ENCODE peak calls at places on chromosomes 2 and 18, in ten cellular contexts. U is lung, C is fibroblast of lung, Z is IMR-90, L is left lung, E is left ventricle myocardium inferior, S is A673, A is thyroid gland, W is heart right ventricle, G is ovary. Q is an unnamed sample.

GRCh38 chr2:63571291-63571690 is 17.0 kb downstream of the WDPCP start:
- DNase-seq in U (no peak), C (no peak), Z (no peak), L (no peak), E (no peak), S (no peak), A (no peak), W (no peak), G (no peak), Q (no peak)

GRCh38 chr2:237552911-237553310 is 13.5 kb upstream of the PRLH start:
- DNase-seq in U (no peak), C (no peak), Z (no peak), L (no peak), E (no peak), S (peak; percentile 17), A (no peak), W (no peak), G (no peak), Q (no peak)

GRCh38 chr18:21315741-21316187 is 73.7 kb downstream of the GREB1L start:
- DNase-seq in U (no peak), C (no peak), Z (no peak), L (no peak), E (no peak), S (no peak), A (no peak), W (no peak), G (no peak), Q (no peak)

GRCh38 chr2:219541611-219542180 is 1.9 kb downstream of the CHPF start:
- DNase-seq in U (peak; percentile 90), C (peak; percentile 60), Z (peak; percentile 56), L (peak; percentile 93), E (peak; percentile 76), S (peak; percentile 75), A (peak; percentile 93), W (peak; percentile 78), G (peak; percentile 84), Q (peak; percentile 90)

GRCh38 chr2:175823291-175824073 is 178.6 kb downstream of the LNPK start:
- DNase-seq in U (no peak), C (no peak), Z (no peak), L (no peak), E (no peak), S (peak; percentile 15), A (no peak), W (no peak), G (no peak), Q (no peak)

GRCh38 chr2:42450136-42450535 is 43.6 kb downstream of the KCNG3 start:
- DNase-seq in U (no peak), C (no peak), Z (no peak), L (no peak), E (no peak), S (no peak), A (no peak), W (no peak), G (no peak), Q (no peak)

GRCh38 chr18:79513381-79514081 is 117.8 kb downstream of the NFATC1 start:
- DNase-seq in U (no peak), C (no peak), Z (no peak), L (no peak), E (no peak), S (no peak), A (no peak), W (peak; percentile 16), G (no peak), Q (no peak)

GRCh38 chr2:159614534-159615186 is 1.7 kb downstream of the BAZ2B start:
- DNase-seq in U (no peak), C (no peak), Z (peak; percentile 67), L (no peak), E (no peak), S (no peak), A (no peak), W (no peak), G (no peak), Q (no peak)

GRCh38 chr18:54269924-54270844 is 867 bp downstream of the POLI start:
- DNase-seq in U (peak; percentile 71), C (peak; percentile 28), Z (peak; percentile 18), L (peak; percentile 82), E (no peak), S (peak; percentile 37), A (peak; percentile 68), W (no peak), G (peak; percentile 33), Q (no peak)

GRCh38 chr2:113273031-113273551 is 5.6 kb downstream of the PAX8 start:
- DNase-seq in U (no peak), C (peak; percentile 38), Z (peak; percentile 47), L (no peak), E (no peak), S (peak; percentile 21), A (peak; percentile 84), W (no peak), G (no peak), Q (no peak)

GRCh38 chr2:9665903-9666302 is 35.1 kb upstream of the YWHAQ start:
- DNase-seq in U (no peak), C (peak; percentile 61), Z (peak; percentile 92), L (no peak), E (no peak), S (no peak), A (no peak), W (no peak), G (no peak), Q (no peak)

GRCh38 chr2:29920631-29921559 is 491 bp downstream of the ALK start:
- DNase-seq in U (no peak), C (peak; percentile 1), Z (peak; percentile 5), L (peak; percentile 56), E (no peak), S (peak; percentile 62), A (peak; percentile 14), W (no peak), G (no peak), Q (peak; percentile 13)

GRCh38 chr2:217466799-217467198 is 536.0 kb downstream of the TNS1 start:
- DNase-seq in U (no peak), C (no peak), Z (no peak), L (no peak), E (no peak), S (no peak), A (peak; percentile 16), W (no peak), G (peak; percentile 30), Q (no peak)

GRCh38 chr18:23238152-23238531 is 102.9 kb downstream of the CABLES1 start:
- DNase-seq in U (peak; percentile 76), C (peak; percentile 81), Z (peak; percentile 60), L (no peak), E (no peak), S (no peak), A (peak; percentile 89), W (no peak), G (peak; percentile 50), Q (no peak)

GRCh38 chr18:23238651-23239349 is 103.5 kb downstream of the CABLES1 start:
- DNase-seq in U (no peak), C (peak; percentile 23), Z (peak; percentile 33), L (no peak), E (no peak), S (no peak), A (peak; percentile 19), W (no peak), G (no peak), Q (no peak)

GRCh38 chr18:23239350-23239692 is 104.0 kb downstream of the CABLES1 start:
- DNase-seq in U (no peak), C (no peak), Z (no peak), L (no peak), E (no peak), S (no peak), A (no peak), W (no peak), G (no peak), Q (no peak)

GRCh38 chr18:23236876-23237468 is 101.7 kb downstream of the CABLES1 start:
- DNase-seq in U (no peak), C (no peak), Z (no peak), L (no peak), E (no peak), S (no peak), A (no peak), W (no peak), G (no peak), Q (no peak)

DNA sequence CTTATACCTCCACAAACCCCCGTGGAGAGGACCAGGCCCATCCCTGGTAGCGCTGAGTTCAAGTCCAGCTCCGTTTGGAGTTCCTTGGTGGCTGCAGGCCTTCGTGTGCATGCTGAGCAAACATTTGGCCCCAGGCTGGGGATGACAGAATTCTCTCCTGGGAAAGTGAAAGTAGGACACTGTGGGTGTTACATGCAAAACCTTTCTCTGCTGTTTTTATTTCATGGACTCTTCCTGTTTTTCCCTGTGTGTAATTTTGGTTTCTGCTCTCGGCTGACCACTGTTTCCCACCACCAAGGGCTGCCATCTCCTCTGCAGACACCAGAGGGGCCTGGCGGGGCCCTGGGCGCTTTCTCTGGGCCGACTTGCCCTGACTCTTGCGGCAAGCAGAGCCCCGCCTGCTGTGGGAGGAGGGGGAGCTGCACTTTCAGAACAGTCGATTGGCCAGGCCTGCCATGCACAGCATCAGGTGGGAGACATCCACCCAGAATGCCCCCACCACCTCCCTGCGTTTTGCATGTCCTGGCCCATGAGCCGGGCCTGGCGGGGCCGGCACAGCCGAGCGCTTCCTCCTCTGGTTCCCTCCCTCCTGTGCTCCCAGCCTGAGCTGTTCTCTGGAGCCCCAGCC is 102.4 kb downstream of the CABLES1 start:
- DNase-seq in U (peak; percentile 59), C (peak; percentile 41), Z (peak; percentile 41), L (peak; percentile 88), E (peak; percentile 43), S (no peak), A (peak; percentile 66), W (peak; percentile 54), G (peak; percentile 53), Q (peak; percentile 81)
- TF ChIP-seq CTCF in U (no peak), C (peak; percentile 27), Z (peak; percentile 18), L (peak; percentile 19), E (peak; percentile 45), S (no peak), A (peak; percentile 14), W (peak; percentile 28), G (no peak), Q (peak; percentile 60)

GRCh38 chr2:120929829-120930228 is 194.2 kb downstream of the GLI2 start:
- DNase-seq in U (no peak), C (no peak), Z (peak; percentile 59), L (no peak), E (no peak), S (no peak), A (no peak), W (no peak), G (no peak), Q (no peak)
- H3K36me3 ChIP-seq in U (no peaks in the 10 kb centered on the region), C (peaks cover 2% of the 10 kb centered on the region), Z (peaks cover 24% of the 10 kb centered on the region), L (no peaks in the 10 kb centered on the region), E (no peaks in the 10 kb centered on the region), S (no peaks in the 10 kb centered on the region), A (no peaks in the 10 kb centered on the region), W (no peaks in the 10 kb centered on the region), G (no peaks in the 10 kb centered on the region), Q (no peaks in the 10 kb centered on the region)

DNA sequence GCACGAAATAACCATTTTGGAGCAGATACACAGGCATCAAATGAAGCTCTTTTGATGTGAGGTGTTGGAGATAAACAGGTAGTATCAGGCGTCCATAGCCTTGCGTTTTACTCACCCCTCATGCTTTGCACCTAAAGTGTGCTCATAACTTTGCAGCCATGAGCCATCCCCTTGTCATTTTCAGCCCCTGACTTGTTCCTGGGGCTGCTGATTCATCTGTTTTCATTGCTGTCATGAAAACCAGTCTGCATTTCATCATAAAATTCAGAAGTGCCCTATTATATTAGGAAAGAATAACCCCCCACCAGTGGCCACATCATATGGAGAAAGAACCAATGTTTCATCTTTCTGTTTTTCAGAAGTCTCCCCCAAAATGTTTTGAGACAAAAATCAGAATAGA is 329.7 kb upstream of the NRP2 start:
- DNase-seq in U (no peak), C (peak; percentile 32), Z (peak; percentile 47), L (no peak), E (no peak), S (no peak), A (no peak), W (no peak), G (no peak), Q (no peak)
- H3K4me3 ChIP-seq in U (no peak overlapping the region), C (no peak overlapping the region), Z (no peak overlapping the region), L (no peak overlapping the region), E (no peak overlapping the region), S (no peak overlapping the region), A (no peak overlapping the region), W (no peak overlapping the region), G (no peak overlapping the region), Q (no peak overlapping the region)

GRCh38 chr2:120453635-120453998 is 107.7 kb downstream of the INHBB start:
- DNase-seq in U (no peak), C (no peak), Z (peak; percentile 71), L (no peak), E (no peak), S (no peak), A (no peak), W (no peak), G (no peak), Q (no peak)
- TF ChIP-seq CTCF in U (no peak), C (no peak), Z (no peak), L (no peak), E (no peak), S (no peak), A (no peak), W (no peak), G (no peak), Q (no peak)